ENCODE peak calls at places on chromosomes 1 and 21, in seven cellular contexts. U is activated CD4-positive, CD25-positive, alpha-beta regulatory T cell; F is choroid plexus epithelial cell; A is PC-3; L is fibroblast of the conjunctiva; N is NCI-H187 treated with DMSO at 0.1 percent for 48 hours; D is COR-L47. M is an unnamed sample.

GRCh38 chr1:4960782-4961475 is 306.5 kb downstream of the AJAP1 start:
- DNase-seq in N (no peak), F (no peak), D (no peak), L (no peak), U (no peak), A (no peak), M (no peak)

GRCh38 chr1:236761397-236762132 is 33.5 kb upstream of the MTR start:
- DNase-seq in U (no peak), L (no peak), F (no peak), N (no peak), D (no peak), A (no peak), M (no peak)

GRCh38 chr1:74415935-74416334 is 96.5 kb downstream of the LRRC53 start:
- DNase-seq in D (no peak), A (no peak), N (no peak), U (no peak), F (no peak), L (no peak), M (no peak)

GRCh38 chr1:160156361-160156760 is 5.0 kb downstream of the ATP1A4 start:
- DNase-seq in F (no peak), L (no peak), A (no peak), U (no peak), D (no peak), N (no peak), M (no peak)

GRCh38 chr21:37797403-37797802 is 118.9 kb downstream of the KCNJ6 start:
- DNase-seq in F (no peak), U (no peak), L (no peak), N (no peak), A (no peak), D (no peak), M (no peak)

GRCh38 chr1:7615138-7615537 is 156.0 kb upstream of the VAMP3 start:
- DNase-seq in L (no peak), D (no peak), A (no peak), F (no peak), N (no peak), U (no peak), M (no peak)

GRCh38 chr1:43766818-43767525 is 59.6 kb downstream of the ST3GAL3 start:
- DNase-seq in D (no peak), F (no peak), A (no peak), U (no peak), N (no peak), L (no peak), M (no peak)

GRCh38 chr1:203166192-203166940 is 9.3 kb downstream of the MYBPH start:
- DNase-seq in F (peak; percentile 18), A (peak; percentile 26), N (no peak), U (no peak), D (no peak), L (no peak), M (no peak)

GRCh38 chr1:108121361-108122143 is 78.6 kb downstream of the SLC25A24 start:
- DNase-seq in D (no peak), N (no peak), F (no peak), A (no peak), L (no peak), U (no peak), M (peak; percentile 43)

GRCh38 chr21:15638856-15639549 is 90.8 kb upstream of the USP25 start:
- DNase-seq in A (peak; percentile 74), L (no peak), D (no peak), U (no peak), F (peak; percentile 69), N (no peak), M (peak; percentile 9)

GRCh38 chr1:157105988-157106812 is 6.6 kb upstream of the ETV3L start:
- DNase-seq in F (peak; percentile 90), U (no peak), D (no peak), L (peak; percentile 23), A (peak; percentile 77), N (no peak), M (peak; percentile 74)

GRCh38 chr1:21836010-21836409 is 23.9 kb downstream of the LDLRAD2 start:
- DNase-seq in L (no peak), N (no peak), D (no peak), A (no peak), F (no peak), U (no peak), M (no peak)

GRCh38 chr1:47309427-47309826 is 4.5 kb downstream of the STIL start:
- DNase-seq in F (no peak), L (no peak), U (no peak), A (no peak), N (no peak), D (no peak), M (no peak)

GRCh38 chr1:55536466-55536865 is 321.3 kb upstream of the USP24 start:
- DNase-seq in N (no peak), F (peak; percentile 33), U (no peak), D (no peak), A (no peak), L (no peak), M (peak; percentile 25)

GRCh38 chr1:17521946-17522612 is 17.4 kb upstream of the ARHGEF10L start:
- DNase-seq in L (no peak), U (no peak), D (no peak), N (no peak), A (no peak), F (no peak), M (no peak)

GRCh38 chr1:177940682-177941081 is 29.2 kb downstream of the SEC16B start:
- DNase-seq in D (no peak), F (no peak), N (no peak), U (no peak), L (no peak), A (no peak), M (no peak)

GRCh38 chr1:41357451-41358151 is 3.6 kb upstream of the FOXO6 start:
- DNase-seq in U (no peak), F (peak; percentile 42), D (no peak), L (no peak), A (no peak), N (no peak), M (no peak)

GRCh38 chr1:244945109-244945671 is 80.8 kb upstream of the HNRNPU start:
- DNase-seq in F (no peak), A (no peak), N (no peak), U (no peak), D (no peak), L (no peak), M (no peak)

GRCh38 chr1:64038965-64039926 is 164.2 kb upstream of the UBE2U start:
- DNase-seq in N (no peak), F (peak; percentile 100), L (peak; percentile 98), U (no peak), D (no peak), A (peak; percentile 99), M (peak; percentile 100)

GRCh38 chr1:101262601-101263348 is 26.0 kb downstream of the S1PR1 start:
- DNase-seq in D (no peak), U (no peak), L (no peak), F (peak; percentile 54), N (no peak), A (no peak), M (peak; percentile 28)

GRCh38 chr1:180680558-180681144 is 48.8 kb downstream of the XPR1 start:
- DNase-seq in A (peak; percentile 69), L (peak; percentile 28), N (no peak), F (peak; percentile 85), U (no peak), D (no peak), M (peak; percentile 67)

GRCh38 chr1:31577515-31578191 is 1.3 kb downstream of the TINAGL1 start:
- DNase-seq in F (peak; percentile 38), A (peak; percentile 43), N (no peak), L (no peak), D (no peak), U (no peak), M (no peak)

GRCh38 chr1:67534627-67535065 is 104.4 kb upstream of the SERBP1 start:
- DNase-seq in A (no peak), F (peak; percentile 75), D (no peak), L (no peak), U (no peak), N (no peak), M (peak; percentile 27)

GRCh38 chr1:232473319-232473718 is 156.6 kb downstream of the SIPA1L2 start:
- DNase-seq in U (no peak), N (no peak), L (no peak), F (peak; percentile 58), A (peak; percentile 33), D (no peak), M (peak; percentile 62)

GRCh38 chr1:27503961-27504587 is 14.1 kb upstream of the WASF2 start:
- DNase-seq in L (peak; percentile 61), F (peak; percentile 53), D (no peak), N (no peak), A (no peak), U (no peak), M (no peak)

GRCh38 chr1:10242135-10242534 is 31.8 kb downstream of the KIF1B start:
- DNase-seq in D (no peak), N (no peak), F (no peak), U (no peak), L (no peak), A (no peak), M (no peak)

GRCh38 chr1:72281637-72282270 is 585 bp downstream of the NEGR1 start:
- DNase-seq in D (peak; percentile 22), A (peak; percentile 48), N (no peak), U (no peak), L (no peak), F (peak; percentile 5), M (peak; percentile 14)

GRCh38 chr1:224432672-224433040 is 1.9 kb downstream of the WDR26 start:
- DNase-seq in A (no peak), D (no peak), F (peak; percentile 43), N (no peak), L (no peak), U (no peak), M (peak; percentile 32)

GRCh38 chr1:63087966-63088365 is 234.4 kb upstream of the FOXD3 start:
- DNase-seq in A (no peak), N (no peak), L (no peak), F (peak; percentile 31), U (no peak), D (peak; percentile 17), M (no peak)

GRCh38 chr1:109161836-109162606 is 48.1 kb downstream of the ELAPOR1 start:
- DNase-seq in D (no peak), L (peak; percentile 53), U (no peak), F (peak; percentile 83), N (no peak), A (peak; percentile 56), M (peak; percentile 93)

GRCh38 chr21:44986471-44987291 is 46.9 kb downstream of the SLX9 start:
- DNase-seq in A (no peak), D (no peak), L (no peak), N (no peak), U (no peak), F (no peak), M (no peak)

GRCh38 chr21:32094792-32095191 is 184.1 kb downstream of the MIS18A start:
- DNase-seq in D (no peak), L (no peak), A (peak; percentile 12), N (no peak), U (no peak), F (no peak), M (peak; percentile 3)

GRCh38 chr1:232984577-232985425 is 34.4 kb downstream of the NTPCR start:
- DNase-seq in N (no peak), F (no peak), U (no peak), A (no peak), D (no peak), L (no peak), M (no peak)

GRCh38 chr1:226425431-226426031 is 17.6 kb upstream of the PARP1 start:
- DNase-seq in A (no peak), U (no peak), F (no peak), L (no peak), D (no peak), N (no peak), M (no peak)

GRCh38 chr1:110158261-110158660 is 8.0 kb downstream of the SLC6A17 start:
- DNase-seq in U (no peak), A (no peak), D (no peak), F (no peak), N (no peak), L (no peak), M (no peak)

M was measured in fibroblast of villous mesenchyme.